ENCODE peak calls at places on chromosomes 13 and 19, in five cellular contexts. V is H4, I is H9, M is Right ventricle myocardium inferior, C is breast epithelium. W is an unnamed sample.

GRCh38 chr13:63737418-63737817 is 2321.8 kb upstream of the PCDH20 start:
- DNase-seq in V (no peak), I (peak), M (no peak), C (no peak), W (no peak)

GRCh38 chr19:8609210-8610040 is 1.1 kb downstream of the ADAMTS10 start:
- DNase-seq in C (no peak), M (peak), I (peak), V (no peak), W (no peak)

GRCh38 chr13:74715718-74716117 is 581.5 kb upstream of the KLF12 start:
- DNase-seq in C (no peak), I (no peak), M (no peak), V (no peak), W (no peak)

GRCh38 chr19:18763674-18764590 is 27.2 kb downstream of the COMP start:
- DNase-seq in C (peak), I (no peak), M (no peak), V (peak), W (no peak)

GRCh38 chr13:108947551-108948030 is 318.2 kb downstream of the MYO16 start:
- DNase-seq in V (no peak), C (no peak), M (peak), I (no peak), W (peak)

GRCh38 chr19:34336781-34337271 is 28.2 kb upstream of the GPI start:
- DNase-seq in V (no peak), C (no peak), M (no peak), I (no peak), W (no peak)

GRCh38 chr13:45500492-45501174 is 35.9 kb downstream of the COG3 start:
- DNase-seq in C (no peak), V (peak), I (no peak), M (no peak), W (no peak)

GRCh38 chr13:97720881-97721280 is 232.6 kb upstream of the IPO5 start:
- DNase-seq in I (no peak), V (no peak), M (no peak), C (no peak), W (no peak)

GRCh38 chr13:25901460-25902376 is 150.1 kb downstream of the SHISA2 start:
- DNase-seq in M (no peak), I (no peak), C (no peak), V (peak), W (no peak)

GRCh38 chr19:7751157-7751783 is 3.9 kb upstream of the CD209 start:
- DNase-seq in C (no peak), I (no peak), V (no peak), M (no peak), W (no peak)

GRCh38 chr13:26558074-26558805 is 757 bp downstream of the WASF3 start:
- DNase-seq in M (no peak), C (no peak), I (no peak), V (no peak), W (no peak)

GRCh38 chr13:51223284-51224270 is 1.4 kb downstream of the FAM124A start:
- DNase-seq in I (no peak), V (no peak), C (no peak), M (no peak), W (no peak)

GRCh38 chr19:28961772-28962500 is 251.0 kb downstream of the UQCRFS1 start:
- DNase-seq in C (no peak), I (no peak), M (no peak), V (no peak), W (no peak)

GRCh38 chr19:11457115-11457514 is 21.7 kb downstream of the PRKCSH start:
- DNase-seq in V (no peak), M (no peak), I (no peak), C (no peak), W (no peak)

GRCh38 chr19:5170329-5170745 is 170.3 kb downstream of the PTPRS start:
- DNase-seq in V (no peak), M (no peak), C (no peak), I (peak), W (no peak)

GRCh38 chr13:101267656-101268055 is 148.7 kb downstream of the NALCN start:
- DNase-seq in M (no peak), C (no peak), V (peak), I (no peak), W (no peak)

GRCh38 chr19:40219721-40220276 is 1.6 kb upstream of the TTC9B start:
- DNase-seq in C (no peak), I (no peak), V (peak), M (no peak), W (no peak)

GRCh38 chr13:113969311-113969972 is 4.4 kb downstream of the C13orf46 start:
- DNase-seq in V (no peak), M (peak), I (no peak), C (no peak), W (no peak)

GRCh38 chr19:35267818-35268545 is 780 bp upstream of the USF2 start:
- DNase-seq in C (peak), M (peak), V (peak), I (peak), W (no peak)

GRCh38 chr19:8004723-8005513 is 523 bp downstream of the ELAVL1 start:
- DNase-seq in M (no peak), C (no peak), V (no peak), I (no peak), W (no peak)

GRCh38 chr19:57465680-57466381 is 8.9 kb upstream of the VN1R1 start:
- DNase-seq in I (no peak), M (no peak), C (no peak), V (peak), W (no peak)

GRCh38 chr19:17121736-17122293 is 46.2 kb downstream of the MYO9B start:
- DNase-seq in V (no peak), C (no peak), M (no peak), I (no peak), W (no peak)

GRCh38 chr13:60267498-60268202 is 103.9 kb upstream of the DIAPH3 start:
- DNase-seq in V (no peak), I (peak), C (no peak), M (no peak), W (no peak)

GRCh38 chr19:54100560-54100959 is at the start of gene OSCAR:
- DNase-seq in M (no peak), I (no peak), V (no peak), C (no peak), W (no peak)

GRCh38 chr19:36449059-36449670 is 30.7 kb upstream of the ZFP82 start:
- DNase-seq in I (no peak), C (no peak), V (no peak), M (no peak), W (no peak)

GRCh38 chr19:13902993-13903555 is 2.8 kb downstream of the BRME1 start:
- DNase-seq in M (no peak), C (no peak), V (no peak), I (no peak), W (no peak)

GRCh38 chr13:91513790-91514189 is 115.4 kb downstream of the GPC5 start:
- DNase-seq in M (no peak), V (no peak), C (no peak), I (no peak), W (no peak)

W was measured in suprapubic skin.